ENCODE peak calls at places on chromosomes 12 and 14, in five cellular contexts. O, T, F, Z and W are unnamed samples.

GRCh38 chr14:26765768-26766550 is 168.1 kb upstream of the NOVA1 start:
- DNase-seq in O (peak), T (peak), F (peak), Z (no peak), W (no peak)

GRCh38 chr14:74965770-74966153 is 10.4 kb upstream of the PGF start:
- DNase-seq in O (no peak), T (peak), F (no peak), Z (no peak), W (no peak)

GRCh38 chr12:96414637-96415036 is 14.4 kb upstream of the CDK17 start:
- DNase-seq in O (no peak), T (no peak), F (no peak), Z (no peak), W (no peak)

GRCh38 chr12:795305-795704 is 42.9 kb downstream of the WNK1 start:
- DNase-seq in O (no peak), T (no peak), F (no peak), Z (no peak), W (no peak)

GRCh38 chr12:92365333-92365732 is 219.7 kb upstream of the BTG1 start:
- DNase-seq in O (no peak), T (no peak), F (no peak), Z (no peak), W (no peak)

GRCh38 chr12:29041621-29042020 is 107.5 kb upstream of the FAR2 start:
- DNase-seq in O (peak), T (peak), F (no peak), Z (no peak), W (no peak)

GRCh38 chr14:74852922-74853530 is 22.9 kb downstream of the PROX2 start:
- DNase-seq in O (no peak), T (peak), F (no peak), Z (no peak), W (no peak)

GRCh38 chr14:35687335-35687939 is 121.7 kb downstream of the RALGAPA1 start:
- DNase-seq in O (peak), T (peak), F (peak), Z (peak), W (no peak)

GRCh38 chr12:94147991-94148840 is at the start of gene PLXNC1:
- DNase-seq in O (peak), T (peak), F (peak), Z (no peak), W (peak)

GRCh38 chr12:78739653-78740052 is 124.9 kb upstream of the SYT1 start:
- DNase-seq in O (no peak), T (no peak), F (no peak), Z (no peak), W (no peak)

GRCh38 chr12:26346748-26347147 is 151.4 kb downstream of the SSPN start:
- DNase-seq in O (peak), T (peak), F (no peak), Z (no peak), W (no peak)

GRCh38 chr12:1939745-1940607 is 21.5 kb upstream of the CACNA2D4 start:
- DNase-seq in O (peak), T (peak), F (peak), Z (peak), W (peak)

GRCh38 chr14:77124345-77125274 is 17.0 kb downstream of the ZDHHC22 start:
- DNase-seq in O (peak), T (peak), F (peak), Z (no peak), W (peak)

GRCh38 chr14:76424359-76424758 is 48.4 kb downstream of the ESRRB start:
- DNase-seq in O (peak), T (no peak), F (no peak), Z (no peak), W (no peak)

GRCh38 chr12:27333311-27334009 is 824 bp downstream of the BMAL2 start:
- DNase-seq in O (no peak), T (no peak), F (peak), Z (peak), W (no peak)

GRCh38 chr14:24712909-24713308 is 78.9 kb upstream of the GZMB start:
- DNase-seq in O (no peak), T (no peak), F (no peak), Z (no peak), W (no peak)

GRCh38 chr12:123578243-123578642 is 6.1 kb upstream of the TMED2 start:
- DNase-seq in O (no peak), T (no peak), F (no peak), Z (no peak), W (no peak)

GRCh38 chr14:69606258-69606657 is 5.1 kb upstream of the SUSD6 start:
- DNase-seq in O (no peak), T (no peak), F (peak), Z (no peak), W (no peak)
- TF ChIP-seq CTCF in O (no peak), T (no peak), F (no peak), Z (no peak), W (no peak)

DNA sequence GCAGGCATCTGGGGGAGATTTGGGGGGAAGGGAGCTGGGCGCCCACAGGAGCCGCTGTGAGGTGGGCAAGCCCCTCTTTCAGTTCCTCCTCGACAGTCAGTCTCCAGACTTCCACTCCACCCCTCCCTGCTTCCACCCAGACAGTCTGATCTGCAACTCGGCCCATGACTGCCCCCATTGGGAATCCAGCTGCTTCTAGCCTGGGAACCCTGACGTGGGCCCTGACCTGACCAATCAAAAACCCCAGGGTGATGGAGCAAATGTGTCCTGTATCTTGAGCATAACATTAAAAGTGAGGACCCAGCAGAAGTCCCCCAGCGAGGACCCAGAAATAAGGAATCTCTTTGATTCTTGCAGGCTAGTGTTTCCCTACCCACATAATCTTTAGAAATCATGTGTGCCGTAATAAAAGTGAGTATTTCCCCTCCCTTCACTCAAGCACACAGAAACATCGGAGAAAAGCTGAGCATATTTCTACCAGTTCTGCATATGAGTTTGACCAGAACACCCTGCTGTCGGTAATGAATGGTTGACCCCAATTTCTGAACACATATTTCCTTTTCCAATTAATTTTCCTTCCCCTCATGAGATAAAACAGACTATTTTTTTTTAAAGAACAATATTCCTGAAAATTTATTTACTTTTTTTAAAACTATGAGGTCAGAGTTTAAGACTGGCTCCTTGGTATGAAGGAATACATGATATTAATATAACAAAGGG is 6.4 kb downstream of the SSH1 start:
- DNase-seq in O (peak), T (peak), F (no peak), Z (no peak), W (no peak)
- TF ChIP-seq CTCF in O (peak), T (peak), F (no peak), Z (no peak), W (peak)

DNA sequence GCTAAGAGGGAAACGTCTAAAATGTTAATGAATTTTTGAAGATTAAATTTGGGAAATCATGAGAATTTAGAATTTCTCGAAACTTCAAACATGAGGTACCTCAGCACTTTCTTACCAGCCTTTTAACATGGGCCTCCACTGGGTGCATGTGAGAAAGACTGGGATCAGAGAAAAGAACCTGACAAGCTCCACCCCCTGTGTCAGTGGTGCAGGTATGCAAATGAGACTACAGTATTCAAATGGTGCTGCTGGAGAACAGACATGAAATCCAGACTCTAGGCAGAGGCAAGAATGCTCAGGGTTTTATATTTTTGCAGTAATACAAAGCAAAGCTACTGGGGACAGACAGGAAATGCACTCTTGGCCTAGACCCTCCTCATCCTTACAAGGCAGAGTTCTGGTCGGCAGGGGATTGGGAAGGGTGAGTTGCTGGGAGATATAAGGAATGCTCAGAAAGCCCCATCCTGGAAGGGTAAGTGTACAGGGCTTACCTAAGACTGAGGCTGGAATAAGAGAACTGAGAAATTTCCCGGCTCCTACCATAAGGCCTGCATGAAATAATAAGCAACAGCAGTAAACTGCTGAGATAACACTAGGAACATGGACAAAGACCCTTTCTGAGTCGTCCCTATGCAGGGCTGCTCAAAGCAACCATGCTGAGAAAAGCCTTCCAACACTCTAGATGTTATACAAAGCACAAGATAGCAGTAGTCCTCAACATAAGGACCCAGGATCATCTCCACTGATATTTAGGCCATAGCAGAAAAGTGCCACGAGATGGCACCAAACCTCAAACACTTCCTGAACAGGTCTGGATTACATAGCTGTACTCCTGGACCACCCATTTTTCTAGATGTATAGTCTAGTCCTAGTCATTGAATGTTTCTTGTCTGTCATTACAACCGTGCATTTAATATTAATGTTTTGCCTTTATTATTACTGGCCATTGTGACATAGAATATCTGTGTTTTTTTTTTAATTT is 260.8 kb downstream of the RASSF9 start:
- DNase-seq in O (peak), T (peak), F (peak), Z (peak), W (peak)
- TF ChIP-seq CTCF in O (peak), T (peak), F (peak), Z (peak), W (peak)

DNA sequence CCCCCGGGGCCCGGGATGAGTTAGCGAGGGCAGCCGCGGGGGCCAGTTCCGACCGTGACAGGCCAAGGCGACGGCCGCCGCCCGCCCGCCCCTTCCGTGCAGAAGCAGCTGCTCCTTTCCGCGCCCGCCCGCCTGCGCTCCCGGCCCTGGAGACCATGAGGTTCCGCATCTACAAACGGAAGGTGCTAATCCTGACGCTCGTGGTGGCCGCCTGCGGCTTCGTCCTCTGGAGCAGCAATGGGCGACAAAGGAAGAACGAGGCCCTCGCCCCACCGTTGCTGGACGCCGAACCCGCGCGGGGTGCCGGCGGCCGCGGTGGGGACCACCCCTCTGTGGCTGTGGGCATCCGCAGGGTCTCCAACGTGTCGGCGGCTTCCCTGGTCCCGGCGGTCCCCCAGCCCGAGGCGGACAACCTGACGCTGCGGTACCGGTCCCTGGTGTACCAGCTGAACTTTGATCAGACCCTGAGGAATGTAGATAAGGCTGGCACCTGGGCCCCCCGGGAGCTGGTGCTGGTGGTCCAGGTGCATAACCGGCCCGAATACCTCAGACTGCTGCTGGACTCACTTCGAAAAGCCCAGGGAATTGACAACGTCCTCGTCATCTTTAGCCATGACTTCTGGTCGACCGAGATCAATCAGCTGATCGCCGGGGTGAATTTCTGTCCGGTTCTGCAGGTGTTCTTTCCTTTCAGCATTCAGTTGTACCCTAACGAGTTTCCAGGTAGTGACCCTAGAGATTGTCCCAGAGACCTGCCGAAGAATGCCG is 699 bp downstream of the MGAT2 start:
- DNase-seq in O (peak), T (no peak), F (peak), Z (peak), W (no peak)
- TF ChIP-seq CTCF in O (no peak), T (no peak), F (no peak), Z (no peak), W (no peak)

DNA sequence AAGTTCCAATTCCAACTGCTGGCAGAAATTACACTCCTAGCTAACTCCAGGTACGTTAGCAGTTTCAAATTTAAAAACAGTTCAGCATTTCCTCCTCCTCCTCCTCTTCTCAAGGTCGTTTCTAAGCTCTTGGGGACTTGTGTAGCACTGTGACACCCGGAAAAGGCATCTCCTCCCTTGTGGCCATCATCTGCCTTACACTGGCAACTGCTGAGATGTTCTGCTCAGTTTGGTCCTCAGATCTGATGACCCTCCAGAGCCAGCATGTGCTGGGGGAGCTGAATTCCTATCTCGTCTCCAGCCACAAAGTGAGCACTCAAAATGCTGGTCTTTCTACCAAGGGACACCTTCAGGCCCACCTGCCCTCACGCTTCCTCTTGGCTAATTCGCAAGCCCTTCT is 43.5 kb upstream of the CDKN3 start:
- DNase-seq in O (no peak), T (no peak), F (no peak), Z (no peak), W (no peak)
- TF ChIP-seq CTCF in O (no peak), T (no peak), F (no peak), Z (no peak), W (no peak)

GRCh38 chr12:120437735-120438494 is at the start of gene COX6A1:
- DNase-seq in O (peak), T (peak), F (peak), Z (peak), W (peak)
- TF ChIP-seq CTCF in O (no peak), T (no peak), F (no peak), Z (no peak), W (no peak)